ENCODE peak calls at places on chromosomes 7 and 10, in six cellular contexts. V is pancreas, N is HFF-Myc, X is heart left ventricle, S is IMR-90, W is mucosa of descending colon. M is an unnamed sample.

GRCh38 chr10:79299397-79300370 is 47.6 kb upstream of the PPIF start:
- DNase-seq in X (no peak), N (no peak), V (no peak), S (peak; percentile 90), W (no peak), M (peak; percentile 68)

GRCh38 chr10:1370298-1370697 is 314.1 kb downstream of the WDR37 start:
- DNase-seq in N (no peak), X (no peak), W (no peak), V (no peak), S (no peak), M (no peak)

GRCh38 chr10:97903128-97904025 is 53.7 kb downstream of the GOLGA7B start:
- DNase-seq in W (no peak), S (no peak), N (no peak), V (no peak), X (peak; percentile 15), M (no peak)

GRCh38 chr10:113616244-113617074 is 47.4 kb downstream of the NRAP start:
- DNase-seq in S (no peak), W (peak; percentile 33), V (peak; percentile 28), X (no peak), N (no peak), M (no peak)

GRCh38 chr10:34181545-34182300 is 633.4 kb downstream of the PARD3 start:
- DNase-seq in X (peak; percentile 47), V (no peak), W (no peak), S (peak; percentile 70), N (no peak), M (no peak)

GRCh38 chr7:1882451-1882850 is 212.4 kb downstream of the ELFN1 start:
- DNase-seq in N (no peak), S (no peak), W (no peak), V (no peak), X (no peak), M (no peak)

GRCh38 chr10:78039743-78040142 is 6.1 kb downstream of the RPS24 start:
- DNase-seq in X (no peak), S (no peak), W (no peak), V (no peak), N (no peak), M (no peak)

GRCh38 chr7:4613855-4614548 is 68.1 kb upstream of the FOXK1 start:
- DNase-seq in V (no peak), X (no peak), N (no peak), W (no peak), S (peak; percentile 75), M (peak; percentile 64)

GRCh38 chr10:22366771-22367170 is 21.5 kb downstream of the SPAG6 start:
- DNase-seq in N (no peak), W (no peak), X (no peak), V (no peak), S (no peak), M (no peak)

GRCh38 chr10:86349474-86349873 is 17.1 kb downstream of the GRID1 start:
- DNase-seq in S (no peak), X (no peak), W (no peak), V (no peak), N (peak; percentile 3), M (no peak)

GRCh38 chr7:42932861-42933591 is 850 bp downstream of the MRPL32 start:
- DNase-seq in N (no peak), W (no peak), S (peak; percentile 26), V (peak; percentile 47), X (peak; percentile 35), M (no peak)

GRCh38 chr10:87500646-87501048 is 4.0 kb upstream of the MINPP1 start:
- DNase-seq in W (no peak), N (no peak), X (no peak), S (no peak), V (peak; percentile 27), M (no peak)

GRCh38 chr7:91557789-91558396 is 293.7 kb downstream of the FZD1 start:
- DNase-seq in V (no peak), N (peak; percentile 6), S (peak; percentile 39), W (no peak), X (no peak), M (peak; percentile 95)

GRCh38 chr7:137834552-137834951 is 12.2 kb downstream of the DGKI start:
- DNase-seq in X (no peak), N (no peak), V (no peak), W (no peak), S (no peak), M (no peak)

GRCh38 chr7:47809387-47809786 is 138.9 kb downstream of the PKD1L1 start:
- DNase-seq in V (peak; percentile 77), W (no peak), S (no peak), X (no peak), N (no peak), M (no peak)

GRCh38 chr7:91519241-91520200 is 255.3 kb downstream of the FZD1 start:
- DNase-seq in X (no peak), S (no peak), W (no peak), V (no peak), N (no peak), M (peak; percentile 32)

GRCh38 chr7:99102809-99103690 is 40.9 kb downstream of the SMURF1 start:
- DNase-seq in N (no peak), S (peak; percentile 92), X (no peak), W (no peak), V (no peak), M (no peak)

GRCh38 chr10:114576132-114576487 is 82.0 kb downstream of the ABLIM1 start:
- DNase-seq in W (no peak), S (no peak), X (no peak), V (no peak), N (no peak), M (no peak)

GRCh38 chr10:83425306-83425705 is 714.0 kb upstream of the GHITM start:
- DNase-seq in V (no peak), S (no peak), W (no peak), N (no peak), X (no peak), M (no peak)

GRCh38 chr10:52030051-52030867 is 283.8 kb upstream of the DKK1 start:
- DNase-seq in W (no peak), V (no peak), X (no peak), S (peak; percentile 78), N (no peak), M (no peak)

GRCh38 chr10:16987129-16987670 is 142.4 kb downstream of the CUBN start:
- DNase-seq in N (no peak), W (no peak), X (no peak), V (no peak), S (peak; percentile 87), M (no peak)

GRCh38 chr7:156954941-156955340 is 5.4 kb downstream of the NOM1 start:
- DNase-seq in X (no peak), V (no peak), N (no peak), W (no peak), S (no peak), M (no peak)

GRCh38 chr7:94441138-94441537 is 46.4 kb downstream of the COL1A2 start:
- DNase-seq in N (no peak), S (no peak), V (no peak), X (no peak), W (no peak), M (no peak)

GRCh38 chr10:31709028-31709427 is 219.6 kb downstream of the ARHGAP12 start:
- DNase-seq in V (no peak), X (no peak), W (no peak), N (no peak), S (no peak), M (no peak)

GRCh38 chr7:414681-415560 is 104.7 kb downstream of the PDGFA start:
- DNase-seq in X (peak; percentile 23), N (no peak), V (no peak), W (no peak), S (no peak), M (no peak)

GRCh38 chr7:158125721-158126120 is 461.9 kb downstream of the PTPRN2 start:
- DNase-seq in W (no peak), V (no peak), X (no peak), N (no peak), S (no peak), M (no peak)

GRCh38 chr10:5871596-5871995 is 18.1 kb downstream of the ANKRD16 start:
- DNase-seq in V (no peak), X (no peak), W (no peak), N (no peak), S (peak; percentile 77), M (no peak)

GRCh38 chr7:42886129-42886528 is 25.7 kb downstream of the C7orf25 start:
- DNase-seq in X (no peak), N (no peak), S (no peak), V (no peak), W (no peak), M (no peak)

DNA sequence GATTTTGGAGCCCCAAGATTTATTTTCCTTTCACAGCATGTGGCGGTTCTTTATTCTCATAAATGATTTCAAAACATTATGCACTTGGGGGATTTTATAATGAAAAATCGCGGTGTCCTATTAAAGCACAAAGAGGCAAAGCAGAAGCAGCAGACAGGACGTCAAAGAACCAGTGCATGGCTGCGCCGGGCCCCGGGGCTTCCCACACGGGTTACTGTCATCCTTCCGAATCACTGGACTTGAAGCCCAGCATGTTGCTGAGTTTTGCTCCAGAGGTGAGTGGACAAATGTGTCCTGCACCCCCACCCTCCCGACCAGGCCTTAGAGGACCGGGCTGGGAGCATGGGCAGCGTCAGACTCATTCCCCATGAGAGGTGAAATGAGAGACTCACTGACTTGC is 42.8 kb upstream of the EN2 start:
- DNase-seq in X (no peak), S (no peak), V (no peak), N (no peak), W (no peak), M (no peak)
- TF ChIP-seq CTCF in X (no peak), S (no peak), V (no peak), N (no peak), W (no peak), M (no peak)

GRCh38 chr10:91381562-91381923 is 28.6 kb upstream of the HECTD2 start:
- DNase-seq in N (no peak), V (no peak), S (no peak), W (no peak), X (peak; percentile 34), M (no peak)
- H3K4me3 ChIP-seq in N (no peak overlapping the region), V (no peak overlapping the region), S (no peak overlapping the region), W (no peak overlapping the region), X (no peak overlapping the region), M (no peak overlapping the region)

DNA sequence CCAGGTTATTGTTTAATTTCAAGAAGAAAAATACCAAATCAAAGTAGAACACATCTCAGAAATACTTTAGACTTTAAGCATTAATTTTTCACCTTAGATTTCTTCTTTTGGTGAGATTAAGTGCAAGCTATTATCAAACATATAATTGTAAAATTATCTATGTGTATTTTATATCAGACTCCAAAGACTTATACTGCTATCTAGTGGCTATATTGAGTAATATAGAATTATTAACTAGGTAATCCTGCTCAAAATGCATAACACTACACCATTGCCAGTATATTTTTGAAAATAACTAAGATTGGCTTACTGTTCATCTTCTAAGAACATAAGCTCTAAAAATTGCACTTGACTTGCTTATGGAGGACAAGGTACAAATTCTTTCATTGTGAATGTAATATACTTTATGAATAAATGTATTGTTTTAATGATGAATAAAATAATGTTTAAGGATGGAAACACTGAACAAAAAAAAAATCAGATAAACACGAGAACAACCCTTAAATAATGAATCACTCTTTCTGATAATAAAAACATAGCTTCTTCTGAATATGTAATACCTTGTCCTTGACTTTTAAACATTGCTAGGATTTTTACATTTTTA is 86.7 kb upstream of the GNAI1 start:
- DNase-seq in S (peak; percentile 34), W (no peak), N (no peak), V (no peak), X (no peak), M (no peak)
- TF ChIP-seq CTCF in S (peak; percentile 65), W (no peak), N (no peak), V (no peak), X (no peak), M (peak; percentile 33)

DNA sequence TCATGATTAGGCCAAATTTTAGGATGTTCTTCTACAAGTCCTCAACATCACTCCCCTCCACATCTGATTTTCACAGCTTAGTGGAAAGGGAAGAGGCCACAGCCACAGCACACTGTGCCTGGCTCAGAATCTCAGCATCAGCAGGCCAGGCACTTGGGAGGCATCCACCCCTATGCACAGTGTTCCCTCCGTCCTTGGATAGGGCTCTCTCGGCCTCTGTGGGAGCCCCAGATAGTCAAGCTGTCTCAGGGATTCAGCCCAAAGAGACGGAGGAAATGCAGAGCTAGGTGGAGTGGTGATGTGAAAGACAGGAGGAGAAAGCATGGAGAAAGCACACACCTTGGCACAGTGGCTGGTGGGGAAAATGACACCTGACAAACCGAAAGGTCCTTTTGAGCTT is 1.3 kb downstream of the RBP4 start:
- DNase-seq in N (no peak), V (no peak), X (no peak), S (no peak), W (no peak), M (no peak)
- H3K4me3 ChIP-seq in N (no peak overlapping the region), V (no peak overlapping the region), X (no peak overlapping the region), S (no peak overlapping the region), W (no peak overlapping the region), M (no peak overlapping the region)

M was measured in AG09309.